ENCODE peak calls at places on chromosome 14, in four cellular contexts. C is psoas muscle, O is tibial nerve, N is aorta. S is an unnamed sample.

GRCh38 chr14:105488781-105489606 is 2.1 kb upstream of the TEDC1 start:
- DNase-seq in C (peak; percentile 32), O (no peak), N (no peak), S (no peak)

GRCh38 chr14:101808020-101808641 is 46.6 kb downstream of the PPP2R5C start:
- DNase-seq in C (no peak), O (no peak), N (no peak), S (no peak)

GRCh38 chr14:54698501-54698900 is 131.6 kb downstream of the SAMD4A start:
- DNase-seq in C (no peak), O (no peak), N (no peak), S (no peak)

GRCh38 chr14:56333361-56334279 is 215.4 kb downstream of the PELI2 start:
- DNase-seq in C (no peak), O (no peak), N (no peak), S (no peak)

GRCh38 chr14:57031474-57031873 is 221.2 kb upstream of the OTX2 start:
- DNase-seq in C (no peak), O (no peak), N (no peak), S (no peak)

GRCh38 chr14:85063747-85064146 is 466.2 kb upstream of the FLRT2 start:
- DNase-seq in C (no peak), O (no peak), N (no peak), S (no peak)

GRCh38 chr14:47300801-47301200 is 374.6 kb downstream of the MDGA2 start:
- DNase-seq in C (no peak), O (no peak), N (no peak), S (no peak)

GRCh38 chr14:68695326-68695768 is 97.5 kb downstream of the ZFP36L1 start:
- DNase-seq in C (peak; percentile 63), O (no peak), N (no peak), S (peak; percentile 78)

GRCh38 chr14:101980700-101981099 is 16.3 kb downstream of the DYNC1H1 start:
- DNase-seq in C (peak; percentile 69), O (no peak), N (no peak), S (peak; percentile 85)

GRCh38 chr14:38291681-38292459 is 36.0 kb upstream of the CLEC14A start:
- DNase-seq in C (no peak), O (no peak), N (no peak), S (no peak)

GRCh38 chr14:87073880-87074570 is 919.0 kb downstream of the GALC start:
- DNase-seq in C (no peak), O (no peak), N (no peak), S (no peak)

GRCh38 chr14:24032727-24033418 is 18.9 kb upstream of the CARMIL3 start:
- DNase-seq in C (no peak), O (no peak), N (no peak), S (peak; percentile 69)

GRCh38 chr14:103232338-103232808 is 101.7 kb upstream of the EIF5 start:
- DNase-seq in C (no peak), O (no peak), N (no peak), S (no peak)
- H3K27ac ChIP-seq in C (no peak overlapping the region), O (no peak overlapping the region), N (no peak overlapping the region), S (no peak overlapping the region)

GRCh38 chr14:92646952-92647461 is 101.4 kb downstream of the LGMN start:
- DNase-seq in C (no peak), O (no peak), N (no peak), S (no peak)
- H3K27ac ChIP-seq in C (no peak overlapping the region), O (peak overlapping the region; percentile 69), N (peak overlapping the region; percentile 98), S (peak overlapping the region; percentile 97)

GRCh38 chr14:77068515-77069200 is 29.4 kb upstream of the CIPC start:
- DNase-seq in C (no peak), O (no peak), N (no peak), S (no peak)
- H3K27ac ChIP-seq in C (no peak overlapping the region), O (peak overlapping the region; percentile 26), N (no peak overlapping the region), S (no peak overlapping the region)

GRCh38 chr14:34035177-34035933 is 84.5 kb upstream of the EGLN3 start:
- DNase-seq in C (no peak), O (no peak), N (no peak), S (no peak)
- H3K27ac ChIP-seq in C (peak overlapping the region; percentile 75), O (no peak overlapping the region), N (no peak overlapping the region), S (no peak overlapping the region)

GRCh38 chr14:77007339-77007974 is 21.1 kb downstream of the IRF2BPL start:
- DNase-seq in C (no peak), O (no peak), N (no peak), S (no peak)
- H3K27ac ChIP-seq in C (peak overlapping the region; percentile 62), O (peak overlapping the region; percentile 74), N (peak overlapping the region; percentile 29), S (peak overlapping the region; percentile 81)

DNA sequence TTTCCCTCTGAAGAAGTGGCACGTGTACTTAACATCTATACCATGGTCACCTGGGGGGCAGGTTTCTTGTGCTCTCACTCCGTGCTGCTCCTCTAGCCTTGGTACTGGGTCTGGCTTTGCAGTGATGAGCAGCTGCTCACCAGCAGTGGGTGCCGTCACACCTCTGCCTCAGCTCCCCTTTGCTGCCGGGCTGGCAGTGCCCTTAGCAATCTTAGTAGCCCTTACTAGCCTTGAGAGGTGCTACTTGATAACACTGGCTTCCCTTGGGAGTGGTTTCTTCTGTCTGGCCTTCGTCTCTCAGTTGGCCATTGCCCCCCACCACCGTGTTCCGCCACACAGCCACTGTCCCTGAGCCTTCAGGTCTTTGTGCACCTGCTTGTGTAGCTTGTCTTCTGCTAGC is 22.6 kb downstream of the KLC1 start:
- DNase-seq in C (no peak), O (no peak), N (peak; percentile 51), S (no peak)
- H3K27ac ChIP-seq in C (no peak overlapping the region), O (no peak overlapping the region), N (no peak overlapping the region), S (peak overlapping the region; percentile 49)

DNA sequence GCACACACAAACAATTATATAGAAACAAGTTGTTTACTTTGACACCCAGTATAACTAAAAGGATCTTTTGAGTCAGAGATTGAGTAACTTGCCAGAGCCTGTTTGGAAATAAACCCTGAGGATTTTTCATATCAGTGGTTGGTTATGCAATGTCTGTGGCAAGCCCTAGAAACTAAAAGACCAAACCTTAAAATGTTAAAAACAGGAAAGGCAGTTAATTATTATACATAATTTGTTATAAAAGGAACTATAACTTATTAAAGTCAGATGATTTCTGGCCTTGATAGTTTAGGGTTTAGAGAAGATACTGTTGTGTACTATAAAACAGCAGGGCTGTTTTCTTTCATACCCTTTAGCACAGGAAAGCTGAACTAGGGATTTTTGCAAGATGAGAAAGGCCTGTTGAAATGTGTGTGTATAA is 44.1 kb downstream of the PSEN1 start:
- DNase-seq in C (no peak), O (no peak), N (no peak), S (no peak)
- H3K27ac ChIP-seq in C (peak overlapping the region; percentile 61), O (peak overlapping the region; percentile 91), N (no peak overlapping the region), S (peak overlapping the region; percentile 57)

GRCh38 chr14:67620217-67620789 is 583 bp downstream of the ARG2 start:
- DNase-seq in C (no peak), O (no peak), N (peak; percentile 77), S (no peak)

GRCh38 chr14:67619446-67620216 is at the start of gene ARG2:
- DNase-seq in C (peak; percentile 95), O (peak; percentile 96), N (peak; percentile 100), S (peak; percentile 98)

GRCh38 chr14:67623114-67623513 is 3.4 kb downstream of the ARG2 start:
- DNase-seq in C (no peak), O (no peak), N (no peak), S (no peak)

GRCh38 chr14:67618617-67619063 is 1.1 kb upstream of the ARG2 start:
- DNase-seq in C (no peak), O (no peak), N (no peak), S (no peak)

DNA sequence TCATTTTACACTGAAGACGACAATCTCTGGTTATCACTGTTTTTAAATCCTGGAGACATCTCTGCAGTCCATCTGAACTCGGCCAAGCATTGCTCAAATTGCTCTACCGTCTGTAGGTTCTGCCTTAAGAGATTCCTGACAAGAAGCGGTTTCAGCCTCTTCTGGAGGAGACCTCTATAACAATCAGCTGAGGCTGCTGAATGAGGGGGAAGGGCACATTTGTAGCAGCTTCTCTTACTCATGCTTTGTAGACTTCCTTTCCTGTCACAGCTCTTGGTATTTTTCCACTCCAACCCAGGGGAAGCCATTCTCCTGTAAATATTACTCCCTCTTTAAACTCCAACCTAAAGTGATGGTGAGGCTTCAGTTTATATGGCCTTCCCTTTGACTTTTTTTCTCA is 3.0 kb downstream of the ARG2 start:
- DNase-seq in C (no peak), O (no peak), N (no peak), S (peak; percentile 46)
- H3K27ac ChIP-seq in C (peak overlapping the region; percentile 81), O (peak overlapping the region; percentile 55), N (peak overlapping the region; percentile 80), S (peak overlapping the region; percentile 69)